ENCODE peak calls at places on chromosomes 16 and 17, in four cellular contexts. C is A673, T is fibroblast of lung, Z is GM06990. B is an unnamed sample.

GRCh38 chr17:68910256-68910705 is 44.9 kb downstream of the ABCA8 start:
- DNase-seq in C (peak), T (peak), Z (no peak), B (no peak)

GRCh38 chr16:2428051-2428786 is 1.0 kb upstream of the CCNF start:
- DNase-seq in C (no peak), T (peak), Z (no peak), B (peak)

GRCh38 chr17:27647755-27648154 is 16.8 kb downstream of the LGALS9 start:
- DNase-seq in C (no peak), T (no peak), Z (no peak), B (no peak)

GRCh38 chr17:77332034-77332971 is 191.5 kb downstream of the SEC14L1 start:
- DNase-seq in C (no peak), T (peak), Z (no peak), B (no peak)

GRCh38 chr17:13518271-13519000 is 83.3 kb downstream of the HS3ST3A1 start:
- DNase-seq in C (no peak), T (peak), Z (no peak), B (no peak)

GRCh38 chr17:20173091-20173490 is 163.9 kb downstream of the SPECC1 start:
- DNase-seq in C (no peak), T (peak), Z (no peak), B (no peak)

GRCh38 chr16:711084-711483 is 3.8 kb upstream of the METRN start:
- DNase-seq in C (no peak), T (no peak), Z (no peak), B (no peak)

GRCh38 chr16:57528499-57529323 is 7.7 kb downstream of the CCDC102A start:
- DNase-seq in C (no peak), T (no peak), Z (no peak), B (no peak)

GRCh38 chr17:46876353-46876887 is 25.0 kb downstream of the WNT9B start:
- DNase-seq in C (no peak), T (no peak), Z (no peak), B (no peak)

GRCh38 chr17:75840779-75841123 is 3.5 kb downstream of the UNC13D start:
- DNase-seq in C (no peak), T (no peak), Z (no peak), B (no peak)

GRCh38 chr16:85210423-85211169 is 98.3 kb upstream of the CIBAR2 start:
- DNase-seq in C (no peak), T (peak), Z (no peak), B (no peak)

GRCh38 chr16:76118344-76118743 is 158.9 kb upstream of the CNTNAP4 start:
- DNase-seq in C (no peak), T (no peak), Z (no peak), B (no peak)

GRCh38 chr17:16900288-16900882 is 71.5 kb downstream of the TNFRSF13B start:
- DNase-seq in C (no peak), T (no peak), Z (no peak), B (no peak)

GRCh38 chr17:76007850-76008165 is 7.2 kb downstream of the CDK3 start:
- DNase-seq in C (no peak), T (no peak), Z (no peak), B (no peak)

GRCh38 chr16:82135844-82136243 is 34.2 kb downstream of the MPHOSPH6 start:
- DNase-seq in C (no peak), T (no peak), Z (no peak), B (no peak)

GRCh38 chr17:61200349-61200735 is 199.3 kb upstream of the TBX2 start:
- DNase-seq in C (no peak), T (peak), Z (no peak), B (no peak)

GRCh38 chr17:55086635-55087058 is 118.1 kb downstream of the STXBP4 start:
- DNase-seq in C (peak), T (peak), Z (no peak), B (no peak)

GRCh38 chr17:61309362-61309761 is 90.3 kb upstream of the TBX2 start:
- DNase-seq in C (no peak), T (no peak), Z (no peak), B (no peak)

GRCh38 chr17:81902653-81903414 is 796 bp downstream of the NPB start:
- DNase-seq in C (no peak), T (no peak), Z (no peak), B (no peak)

GRCh38 chr16:3857189-3858013 is 23.1 kb downstream of the CREBBP start:
- DNase-seq in C (peak), T (peak), Z (peak), B (no peak)

GRCh38 chr17:44738214-44738906 is 20.4 kb upstream of the ADAM11 start:
- DNase-seq in C (no peak), T (peak), Z (no peak), B (peak)

GRCh38 chr17:43766413-43767052 is 7.9 kb upstream of the SOST start:
- DNase-seq in C (peak), T (peak), Z (no peak), B (no peak)

GRCh38 chr16:5323742-5324141 is 226.1 kb upstream of the EEF2KMT start:
- DNase-seq in C (no peak), T (no peak), Z (no peak), B (no peak)

GRCh38 chr16:63690961-63691360 is 1430.9 kb downstream of the CDH11 start:
- DNase-seq in C (no peak), T (no peak), Z (no peak), B (no peak)

GRCh38 chr16:73020409-73020884 is 27.5 kb downstream of the ZFHX3 start:
- DNase-seq in C (no peak), T (peak), Z (no peak), B (no peak)

GRCh38 chr16:64180136-64180900 is 941.5 kb downstream of the CDH11 start:
- DNase-seq in C (no peak), T (no peak), Z (no peak), B (no peak)

GRCh38 chr16:87212026-87212425 is 105.2 kb downstream of the C16orf95 start:
- DNase-seq in C (no peak), T (peak), Z (no peak), B (no peak)

GRCh38 chr16:4404247-4404966 is 12.0 kb downstream of the CORO7 start:
- DNase-seq in C (peak), T (no peak), Z (no peak), B (no peak)

GRCh38 chr17:62780273-62780672 is 27.8 kb downstream of the MARCHF10 start:
- DNase-seq in C (no peak), T (no peak), Z (no peak), B (no peak)

GRCh38 chr16:80081851-80082250 is 458.9 kb upstream of the DYNLRB2 start:
- DNase-seq in C (no peak), T (no peak), Z (no peak), B (no peak)

GRCh38 chr17:44827863-44828262 is 2.2 kb downstream of the GJC1 start:
- DNase-seq in C (no peak), T (no peak), Z (no peak), B (no peak)

GRCh38 chr16:30430428-30430970 is 669 bp upstream of the DCTPP1 start:
- DNase-seq in C (no peak), T (no peak), Z (no peak), B (no peak)

GRCh38 chr16:68345351-68345810 is 34.6 kb downstream of the PRMT7 start:
- DNase-seq in C (no peak), T (peak), Z (no peak), B (no peak)

GRCh38 chr17:34598161-34598776 is 18.9 kb downstream of the TMEM132E start:
- DNase-seq in C (no peak), T (no peak), Z (no peak), B (no peak)

GRCh38 chr17:79508291-79508716 is 102.5 kb downstream of the RBFOX3 start:
- DNase-seq in C (no peak), T (no peak), Z (no peak), B (no peak)

GRCh38 chr16:21300309-21301167 is 22.4 kb upstream of the CRYM start:
- DNase-seq in C (peak), T (peak), Z (peak), B (peak)

GRCh38 chr17:1470774-1471462 is 14.9 kb upstream of the CRK start:
- DNase-seq in C (no peak), T (no peak), Z (no peak), B (no peak)

GRCh38 chr16:67661101-67661661 is 421 bp downstream of the PARD6A start:
- DNase-seq in C (no peak), T (peak), Z (no peak), B (no peak)

GRCh38 chr17:58111676-58112075 is 28.5 kb downstream of the DYNLL2 start:
- DNase-seq in C (no peak), T (no peak), Z (no peak), B (no peak)
- TF ChIP-seq CTCF in C (no peak), T (no peak), Z (no peak), B (no peak)

DNA sequence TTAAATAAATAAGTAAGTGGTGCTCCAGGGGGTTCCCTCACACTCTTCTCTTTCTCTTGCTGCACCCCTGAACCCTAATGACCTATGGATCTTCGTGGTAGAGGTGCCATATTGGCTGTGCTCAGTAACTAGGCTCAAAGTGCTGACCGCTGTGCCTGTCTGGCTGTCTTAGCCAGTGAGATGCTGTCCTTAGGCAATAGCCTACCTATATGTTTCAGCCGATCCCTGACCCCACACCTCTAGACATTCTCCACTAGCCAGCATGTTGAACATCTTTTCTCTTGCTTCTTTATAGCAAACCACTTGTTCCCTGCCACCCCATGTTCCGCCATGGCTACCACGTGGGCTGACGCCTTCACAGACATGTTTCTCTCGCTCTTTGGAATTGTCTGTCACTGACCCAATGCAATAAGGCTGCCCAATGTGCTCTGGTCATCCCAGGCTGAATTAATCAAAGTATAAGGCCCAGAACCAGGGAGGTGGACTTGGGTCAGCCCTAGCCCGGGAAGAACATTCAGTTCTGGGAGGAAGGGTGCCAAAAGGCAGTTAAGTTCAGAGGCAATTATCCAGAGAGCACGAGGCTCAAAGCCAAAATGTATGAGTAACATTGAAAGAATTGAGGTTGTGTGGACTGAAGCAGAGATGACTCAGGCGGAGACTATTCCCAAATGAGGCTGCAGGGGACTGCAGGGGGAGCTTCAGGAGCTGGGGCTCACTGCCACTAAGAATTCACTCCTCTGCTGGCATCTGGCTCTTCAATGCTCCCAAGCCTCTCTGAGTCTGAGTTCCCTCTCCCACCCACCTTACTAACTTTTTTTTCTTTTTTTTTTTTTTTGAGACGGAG is 28.7 kb upstream of the TNRC6A start:
- DNase-seq in C (peak), T (peak), Z (no peak), B (no peak)
- TF ChIP-seq CTCF in C (peak), T (peak), Z (no peak), B (no peak)

GRCh38 chr17:80862978-80863377 is 128.7 kb upstream of the CHMP6 start:
- DNase-seq in C (no peak), T (no peak), Z (no peak), B (no peak)

GRCh38 chr17:80861360-80861861 is 130.2 kb upstream of the CHMP6 start:
- DNase-seq in C (no peak), T (no peak), Z (no peak), B (no peak)

GRCh38 chr17:80862341-80862969 is 129.2 kb upstream of the CHMP6 start:
- DNase-seq in C (no peak), T (no peak), Z (no peak), B (no peak)

GRCh38 chr17:80860703-80861359 is 130.8 kb upstream of the CHMP6 start:
- DNase-seq in C (no peak), T (no peak), Z (no peak), B (no peak)

GRCh38 chr17:80861892-80862291 is 129.7 kb upstream of the CHMP6 start:
- DNase-seq in C (no peak), T (peak), Z (no peak), B (no peak)
- TF ChIP-seq CTCF in C (peak), T (peak), Z (no peak), B (no peak)

GRCh38 chr17:42096360-42097111 is 1.7 kb downstream of the ZNF385C start:
- DNase-seq in C (no peak), T (no peak), Z (no peak), B (no peak)
- TF ChIP-seq CTCF in C (no peak), T (no peak), Z (peak), B (no peak)

GRCh38 chr16:53053967-53054669 is 673 bp upstream of the CHD9 start:
- DNase-seq in C (peak), T (peak), Z (no peak), B (peak)

GRCh38 chr16:53055603-53056527 is 1.1 kb downstream of the CHD9 start:
- DNase-seq in C (peak), T (peak), Z (no peak), B (no peak)

GRCh38 chr16:53056528-53056881 is 1.7 kb downstream of the CHD9 start:
- DNase-seq in C (no peak), T (peak), Z (no peak), B (no peak)

GRCh38 chr16:53054670-53055485 is at the start of gene CHD9:
- DNase-seq in C (peak), T (peak), Z (peak), B (peak)

GRCh38 chr16:53052519-53053501 is at the start of gene CHD9NB:
- DNase-seq in C (peak), T (peak), Z (no peak), B (peak)
- TF ChIP-seq CTCF in C (no peak), T (no peak), Z (no peak), B (no peak)

GRCh38 chr17:18124346-18125126 is 16.0 kb downstream of the MYO15A start:
- DNase-seq in C (no peak), T (no peak), Z (no peak), B (no peak)

GRCh38 chr17:18132711-18133110 is 24.2 kb downstream of the MYO15A start:
- DNase-seq in C (no peak), T (no peak), Z (no peak), B (no peak)

GRCh38 chr17:18122991-18123753 is 14.6 kb downstream of the MYO15A start:
- DNase-seq in C (no peak), T (no peak), Z (no peak), B (no peak)

GRCh38 chr17:18129041-18129502 is 20.5 kb downstream of the MYO15A start:
- DNase-seq in C (peak), T (peak), Z (no peak), B (no peak)
- TF ChIP-seq CTCF in C (no peak), T (no peak), Z (no peak), B (no peak)

GRCh38 chr16:89623511-89624232 is 10.2 kb downstream of the DPEP1 start:
- DNase-seq in C (no peak), T (no peak), Z (no peak), B (no peak)
- TF ChIP-seq CTCF in C (no peak), T (no peak), Z (no peak), B (no peak)